ENCODE peak calls at places on chromosomes 1 and 21, in eight cellular contexts. L is stimulated activated naive B cell treated with anti-CD40 and anti-IgM and Interleukin-4, amounts not matched to agents 10 μg/mL and 1 μg/mL and 100 μg/mL, for 72 hours; Z is HCT116; D is naive thymus-derived CD8-positive, alpha-beta T cell; B is heart right ventricle; W is activated CD8-positive, alpha-beta memory T cell treated with anti-CD3 and anti-CD28 coated beads, Interleukin-2, amount 10 ng/mL, durations not matched to agents 7 days and 5 days; Q is omental fat pad; C is activated T-cell treated with anti-CD3 and anti-CD28 coated beads, Interleukin-2, amount 50 U/mL, for 72 hours. U is an unnamed sample.
A peak's percentile ranks its signal among the peaks of the same experiment; 100 is the strongest.

GRCh38 chr1:169200319-169200718 is 93.8 kb downstream of the ATP1B1 start:
- ATAC-seq in L (no peak), Z (no peak), D (no peak), B (no peak), W (no peak), Q (no peak), C (no peak), U (no peak)

GRCh38 chr1:154877370-154877974 is 7.4 kb upstream of the KCNN3 start:
- ATAC-seq in L (no peak), Z (no peak), D (no peak), B (no peak), W (no peak), Q (no peak), C (no peak), U (no peak)

GRCh38 chr1:176766779-176767178 is 303.8 kb downstream of the PAPPA2 start:
- ATAC-seq in L (no peak), Z (no peak), D (no peak), B (no peak), W (no peak), Q (no peak), C (no peak), U (no peak)

GRCh38 chr1:29117381-29117780 is 6.3 kb downstream of the TMEM200B start:
- ATAC-seq in L (no peak), Z (no peak), D (no peak), B (no peak), W (no peak), Q (no peak), C (no peak), U (no peak)

GRCh38 chr1:20008391-20008841 is 29.0 kb upstream of the PLA2G2A start:
- ATAC-seq in L (no peak), Z (no peak), D (no peak), B (peak; percentile 98), W (no peak), Q (peak; percentile 97), C (no peak), U (no peak)

GRCh38 chr1:172833956-172834355 is 175.1 kb downstream of the FASLG start:
- ATAC-seq in L (no peak), Z (no peak), D (no peak), B (no peak), W (no peak), Q (no peak), C (no peak), U (no peak)

GRCh38 chr1:19437911-19438310 is 47.4 kb downstream of the CAPZB start:
- ATAC-seq in L (no peak), Z (no peak), D (no peak), B (peak; percentile 41), W (no peak), Q (peak; percentile 25), C (no peak), U (no peak)

GRCh38 chr1:89701746-89702241 is 68.9 kb downstream of the LRRC8C start:
- ATAC-seq in L (peak; percentile 71), Z (no peak), D (peak; percentile 39), B (peak; percentile 68), W (peak; percentile 20), Q (no peak), C (peak; percentile 69), U (peak; percentile 84)

GRCh38 chr21:42299324-42300044 is 15.7 kb downstream of the TFF3 start:
- ATAC-seq in L (no peak), Z (no peak), D (peak; percentile 35), B (peak; percentile 69), W (peak; percentile 72), Q (no peak), C (peak; percentile 78), U (no peak)

GRCh38 chr1:33161061-33161681 is 20.7 kb downstream of the TRIM62 start:
- ATAC-seq in L (no peak), Z (no peak), D (no peak), B (peak; percentile 85), W (no peak), Q (no peak), C (no peak), U (no peak)

GRCh38 chr21:34882719-34883131 is 166.4 kb downstream of the RUNX1 start:
- ATAC-seq in L (peak; percentile 83), Z (no peak), D (no peak), B (peak; percentile 65), W (no peak), Q (no peak), C (no peak), U (no peak)

GRCh38 chr21:36960676-36961284 is 5.7 kb downstream of the HLCS start:
- ATAC-seq in L (no peak), Z (no peak), D (no peak), B (peak; percentile 14), W (no peak), Q (no peak), C (no peak), U (no peak)

GRCh38 chr1:86739901-86740507 is 35.6 kb downstream of the SH3GLB1 start:
- ATAC-seq in L (peak; percentile 43), Z (no peak), D (peak; percentile 90), B (no peak), W (peak; percentile 87), Q (peak; percentile 49), C (peak; percentile 80), U (peak; percentile 64)

GRCh38 chr1:85396194-85396593 is 68.8 kb downstream of the DDAH1 start:
- ATAC-seq in L (no peak), Z (no peak), D (no peak), B (no peak), W (no peak), Q (no peak), C (no peak), U (no peak)

GRCh38 chr1:216750031-216750627 is 26.9 kb upstream of the ESRRG start:
- ATAC-seq in L (no peak), Z (no peak), D (no peak), B (peak; percentile 84), W (no peak), Q (no peak), C (no peak), U (no peak)

GRCh38 chr1:114299331-114300005 is 145.8 kb upstream of the SYT6 start:
- ATAC-seq in L (no peak), Z (no peak), D (no peak), B (no peak), W (no peak), Q (no peak), C (no peak), U (no peak)

GRCh38 chr21:39020751-39021474 is 162.3 kb downstream of the PSMG1 start:
- ATAC-seq in L (no peak), Z (peak; percentile 25), D (no peak), B (no peak), W (no peak), Q (peak; percentile 73), C (no peak), U (no peak)

GRCh38 chr1:150888727-150889126 is 1.8 kb downstream of the CTXND2 start:
- ATAC-seq in L (no peak), Z (no peak), D (no peak), B (no peak), W (no peak), Q (no peak), C (no peak), U (no peak)

U was measured in activated CD4-positive, CD25-positive, alpha-beta regulatory T cell treated with anti-CD3 and anti-CD28 coated beads, Interleukin-2, amount 50 U/mL, for 24 hours.